ENCODE peak calls at places on chromosome 19, in six cellular contexts. D is left cardiac atrium, M is RPMI8226, Q is retina, E is NCI-H82, H is ureter. Z is an unnamed sample.

GRCh38 chr19:56142087-56142787 is 1.1 kb downstream of the ZNF444 start:
- DNase-seq in E (no peak), D (no peak), M (no peak), H (no peak), Q (no peak), Z (peak)

GRCh38 chr19:13765395-13766094 is 1.2 kb downstream of the MRI1 start:
- DNase-seq in Q (no peak), M (no peak), E (no peak), D (no peak), H (no peak), Z (peak)

GRCh38 chr19:38057954-38058690 is 151.1 kb downstream of the SIPA1L3 start:
- DNase-seq in H (peak), M (peak), Q (peak), E (peak), D (no peak), Z (peak)

GRCh38 chr19:35142531-35143230 is 374 bp upstream of the FXYD7 start:
- DNase-seq in H (no peak), M (peak), D (peak), E (peak), Q (peak), Z (peak)

GRCh38 chr19:6073858-6074708 is 36.2 kb downstream of the RFX2 start:
- DNase-seq in Q (no peak), M (no peak), D (no peak), H (peak), E (no peak), Z (no peak)

GRCh38 chr19:17753976-17754375 is 2.7 kb downstream of the FCHO1 start:
- DNase-seq in M (no peak), D (no peak), H (no peak), Q (peak), E (no peak), Z (peak)

GRCh38 chr19:53130506-53130905 is 2.2 kb downstream of the ZNF415 start:
- DNase-seq in Q (no peak), D (peak), E (no peak), M (no peak), H (no peak), Z (peak)

GRCh38 chr19:3516675-3517207 is 10.6 kb downstream of the FZR1 start:
- DNase-seq in D (no peak), E (no peak), M (peak), H (no peak), Q (no peak), Z (peak)

GRCh38 chr19:5338661-5339469 is 1.7 kb downstream of the PTPRS start:
- DNase-seq in M (no peak), H (no peak), Q (peak), D (no peak), E (peak), Z (peak)